ENCODE peak calls at places on chromosomes 3 and 15, in nine cellular contexts. J is coronary artery; N is NCI-H510A treated with DMSO at 0.1 percent for 48 hours; R is NB4; C is activated CD8-positive, alpha-beta memory T cell treated with anti-CD3 and anti-CD28 coated beads for 4 hours; S is amygdala; I is heart right ventricle; P is GM04504; M is endothelial cell. Y is an unnamed sample.

GRCh38 chr3:44019736-44020135 is 221.9 kb upstream of the TOPAZ1 start:
- DNase-seq in J (no peak), N (no peak), R (no peak), C (no peak), S (no peak), I (no peak), P (no peak), M (no peak), Y (no peak)

GRCh38 chr3:189148090-189148507 is 23.7 kb upstream of the TPRG1 start:
- DNase-seq in J (no peak), N (peak), R (peak), C (peak), S (peak), I (peak), P (peak), M (peak), Y (peak)

GRCh38 chr15:94844533-94845390 is 613.4 kb downstream of the MCTP2 start:
- DNase-seq in J (no peak), N (no peak), R (no peak), C (no peak), S (peak), I (peak), P (no peak), M (peak), Y (peak)

GRCh38 chr3:25587094-25587493 is 77.6 kb downstream of the TOP2B start:
- DNase-seq in J (no peak), N (no peak), R (no peak), C (no peak), S (no peak), I (no peak), P (no peak), M (no peak), Y (no peak)

GRCh38 chr3:38603731-38604131 is 45.8 kb downstream of the SCN5A start:
- DNase-seq in J (no peak), N (no peak), R (no peak), C (no peak), S (no peak), I (no peak), P (no peak), M (no peak), Y (no peak)

GRCh38 chr3:126084667-126085180 is 800 bp upstream of the SLC41A3 start:
- DNase-seq in J (no peak), N (no peak), R (peak), C (no peak), S (no peak), I (no peak), P (no peak), M (no peak), Y (no peak)

GRCh38 chr3:10548997-10549396 is 43.6 kb upstream of the ATP2B2 start:
- DNase-seq in J (peak), N (no peak), R (peak), C (peak), S (no peak), I (no peak), P (no peak), M (no peak), Y (no peak)

GRCh38 chr3:188978772-188979171 is 193.0 kb upstream of the TPRG1 start:
- DNase-seq in J (no peak), N (no peak), R (no peak), C (no peak), S (no peak), I (peak), P (peak), M (no peak), Y (peak)

GRCh38 chr15:95292790-95293450 is 1037.6 kb upstream of the NR2F2 start:
- DNase-seq in J (no peak), N (no peak), R (no peak), C (no peak), S (no peak), I (no peak), P (no peak), M (no peak), Y (no peak)

GRCh38 chr15:55630921-55631320 is 42.8 kb upstream of the PYGO1 start:
- DNase-seq in J (no peak), N (no peak), R (no peak), C (no peak), S (no peak), I (no peak), P (no peak), M (no peak), Y (no peak)

GRCh38 chr15:82995938-82996337 is 9.9 kb downstream of the RAMAC start:
- DNase-seq in J (no peak), N (no peak), R (no peak), C (no peak), S (no peak), I (no peak), P (no peak), M (no peak), Y (no peak)

GRCh38 chr15:90529008-90529368 is 735 bp upstream of the CRTC3 start:
- DNase-seq in J (no peak), N (no peak), R (no peak), C (no peak), S (no peak), I (no peak), P (no peak), M (no peak), Y (no peak)

GRCh38 chr3:178060406-178060805 is 475.8 kb upstream of the KCNMB2 start:
- DNase-seq in J (no peak), N (no peak), R (no peak), C (no peak), S (no peak), I (no peak), P (peak), M (no peak), Y (peak)

GRCh38 chr3:8739757-8740508 is 6.3 kb downstream of the CAV3 start:
- DNase-seq in J (no peak), N (no peak), R (peak), C (no peak), S (no peak), I (no peak), P (peak), M (no peak), Y (no peak)

GRCh38 chr3:45816544-45816943 is 20.2 kb upstream of the SLC6A20 start:
- DNase-seq in J (no peak), N (no peak), R (no peak), C (no peak), S (no peak), I (peak), P (no peak), M (no peak), Y (peak)

GRCh38 chr15:69818529-69818928 is 279.2 kb downstream of the TLE3 start:
- DNase-seq in J (no peak), N (no peak), R (no peak), C (no peak), S (no peak), I (no peak), P (no peak), M (no peak), Y (no peak)

GRCh38 chr3:157232146-157232545 is 72.2 kb upstream of the CCNL1 start:
- DNase-seq in J (no peak), N (no peak), R (no peak), C (no peak), S (no peak), I (no peak), P (no peak), M (no peak), Y (no peak)

GRCh38 chr15:78405336-78405924 is 32.6 kb upstream of the IREB2 start:
- DNase-seq in J (no peak), N (no peak), R (no peak), C (no peak), S (no peak), I (no peak), P (no peak), M (no peak), Y (no peak)

GRCh38 chr3:108757404-108757982 is at the start of gene RETNLB:
- DNase-seq in J (no peak), N (peak), R (no peak), C (no peak), S (no peak), I (no peak), P (no peak), M (no peak), Y (no peak)

GRCh38 chr15:60379466-60380274 is 18.1 kb downstream of the ANXA2 start:
- DNase-seq in J (no peak), N (no peak), R (peak), C (no peak), S (no peak), I (no peak), P (peak), M (no peak), Y (no peak)

GRCh38 chr3:86968224-86968932 is 22.6 kb downstream of the VGLL3 start:
- DNase-seq in J (no peak), N (no peak), R (no peak), C (no peak), S (no peak), I (no peak), P (no peak), M (no peak), Y (no peak)

GRCh38 chr15:64092075-64092820 is 1.4 kb downstream of the CIAO2A start:
- DNase-seq in J (no peak), N (no peak), R (peak), C (no peak), S (no peak), I (no peak), P (no peak), M (no peak), Y (no peak)

GRCh38 chr3:195060531-195061385 is 210.2 kb downstream of the XXYLT1 start:
- DNase-seq in J (no peak), N (no peak), R (no peak), C (no peak), S (peak), I (no peak), P (no peak), M (no peak), Y (no peak)

GRCh38 chr15:67397139-67397538 is 123.8 kb upstream of the C15orf61 start:
- DNase-seq in J (no peak), N (no peak), R (no peak), C (no peak), S (no peak), I (no peak), P (no peak), M (no peak), Y (no peak)

GRCh38 chr3:37052860-37053259 is 59.5 kb downstream of the MLH1 start:
- DNase-seq in J (no peak), N (no peak), R (no peak), C (no peak), S (no peak), I (no peak), P (no peak), M (no peak), Y (no peak)

GRCh38 chr3:194395767-194396527 is 3.1 kb downstream of the GP5 start:
- DNase-seq in J (no peak), N (peak), R (no peak), C (peak), S (no peak), I (peak), P (peak), M (no peak), Y (peak)

GRCh38 chr3:113746955-113747718 is at the start of gene ATP6V1A:
- DNase-seq in J (no peak), N (no peak), R (peak), C (peak), S (peak), I (peak), P (no peak), M (peak), Y (peak)

GRCh38 chr3:116663161-116663885 is 46.3 kb upstream of the TUSC7 start:
- DNase-seq in J (no peak), N (no peak), R (no peak), C (no peak), S (no peak), I (no peak), P (no peak), M (peak), Y (no peak)

GRCh38 chr3:33787328-33788009 is 11.0 kb upstream of the PDCD6IP start:
- DNase-seq in J (peak), N (peak), R (peak), C (peak), S (peak), I (peak), P (no peak), M (peak), Y (peak)

GRCh38 chr3:27335571-27335970 is 33.6 kb downstream of the NEK10 start:
- DNase-seq in J (no peak), N (no peak), R (no peak), C (no peak), S (no peak), I (no peak), P (no peak), M (no peak), Y (no peak)

GRCh38 chr15:61530769-61531168 is 301.7 kb upstream of the RORA start:
- DNase-seq in J (no peak), N (no peak), R (peak), C (no peak), S (no peak), I (no peak), P (no peak), M (peak), Y (no peak)

GRCh38 chr3:85068911-85069310 is 110.1 kb downstream of the CADM2 start:
- DNase-seq in J (no peak), N (no peak), R (no peak), C (no peak), S (no peak), I (no peak), P (no peak), M (no peak), Y (no peak)

GRCh38 chr15:68431037-68431791 is 749 bp downstream of the ITGA11 start:
- DNase-seq in J (peak), N (no peak), R (no peak), C (no peak), S (no peak), I (peak), P (no peak), M (peak), Y (peak)

GRCh38 chr15:36323607-36324006 is 255.8 kb upstream of the CDIN1 start:
- DNase-seq in J (no peak), N (no peak), R (no peak), C (no peak), S (no peak), I (no peak), P (no peak), M (no peak), Y (no peak)

GRCh38 chr15:73872370-73872769 is 994 bp upstream of the TBC1D21 start:
- DNase-seq in J (peak), N (no peak), R (no peak), C (no peak), S (no peak), I (no peak), P (peak), M (no peak), Y (no peak)

GRCh38 chr3:152011812-152012735 is 138.6 kb downstream of the SUCNR1 start:
- DNase-seq in J (no peak), N (no peak), R (no peak), C (no peak), S (no peak), I (no peak), P (no peak), M (no peak), Y (no peak)

GRCh38 chr15:63679588-63679987 is 82.4 kb downstream of the FBXL22 start:
- DNase-seq in J (no peak), N (no peak), R (no peak), C (no peak), S (no peak), I (no peak), P (no peak), M (no peak), Y (no peak)

Y was measured in uterus.